ENCODE peak calls at places on chromosomes 7 and 10, in four cellular contexts. One of them, this sample, is unnamed.

GRCh38 chr10:79409038-79410035 is 36.1 kb downstream of the ZCCHC24 start:
- DNase-seq in transverse colon: no peak
- DNase-seq in AG09309: no peak
- DNase-seq in Calu3: no peak
- DNase-seq in this sample: no peak

GRCh38 chr7:949021-949934 is 5.2 kb downstream of the ADAP1 start:
- DNase-seq in transverse colon: peak; percentile 38
- DNase-seq in AG09309: no peak
- DNase-seq in Calu3: peak; percentile 98
- DNase-seq in this sample: no peak

GRCh38 chr10:47057471-47057870 is 146.2 kb downstream of the PTPN20 start:
- DNase-seq in transverse colon: no peak
- DNase-seq in AG09309: no peak
- DNase-seq in Calu3: no peak
- DNase-seq in this sample: no peak

GRCh38 chr7:33937871-33938270 is 32.5 kb downstream of the BMPER start:
- DNase-seq in transverse colon: no peak
- DNase-seq in AG09309: no peak
- DNase-seq in Calu3: no peak
- DNase-seq in this sample: no peak

GRCh38 chr7:50697686-50698085 is 85.0 kb downstream of the GRB10 start:
- DNase-seq in transverse colon: no peak
- DNase-seq in AG09309: no peak
- DNase-seq in Calu3: no peak
- DNase-seq in this sample: no peak

GRCh38 chr7:28155964-28156363 is 24.6 kb downstream of the JAZF1 start:
- DNase-seq in transverse colon: no peak
- DNase-seq in AG09309: no peak
- DNase-seq in Calu3: peak; percentile 73
- DNase-seq in this sample: peak; percentile 83

GRCh38 chr10:44977287-44978212 is 1.1 kb downstream of the DEPP1 start:
- DNase-seq in transverse colon: peak; percentile 20
- DNase-seq in AG09309: no peak
- DNase-seq in Calu3: no peak
- DNase-seq in this sample: no peak

GRCh38 chr7:22990588-22990949 is 23.4 kb downstream of the HYCC1 start:
- DNase-seq in transverse colon: no peak
- DNase-seq in AG09309: peak; percentile 16
- DNase-seq in Calu3: no peak
- DNase-seq in this sample: peak; percentile 69

GRCh38 chr7:134691820-134692705 is 45.4 kb downstream of the BPGM start:
- DNase-seq in transverse colon: no peak
- DNase-seq in AG09309: peak; percentile 77
- DNase-seq in Calu3: no peak
- DNase-seq in this sample: no peak

GRCh38 chr10:17062493-17063487 is 66.8 kb downstream of the CUBN start:
- DNase-seq in transverse colon: no peak
- DNase-seq in AG09309: no peak
- DNase-seq in Calu3: peak; percentile 82
- DNase-seq in this sample: peak; percentile 94

GRCh38 chr10:70664702-70665195 is 7.6 kb upstream of the ADAMTS14 start:
- DNase-seq in transverse colon: no peak
- DNase-seq in AG09309: peak; percentile 89
- DNase-seq in Calu3: no peak
- DNase-seq in this sample: peak; percentile 100

GRCh38 chr10:35821339-35821911 is 179.3 kb upstream of the FZD8 start:
- DNase-seq in transverse colon: no peak
- DNase-seq in AG09309: no peak
- DNase-seq in Calu3: no peak
- DNase-seq in this sample: peak; percentile 51

GRCh38 chr7:18320971-18321567 is 174.5 kb upstream of the HDAC9 start:
- DNase-seq in transverse colon: no peak
- DNase-seq in AG09309: peak; percentile 25
- DNase-seq in Calu3: peak; percentile 37
- DNase-seq in this sample: peak; percentile 43

GRCh38 chr10:120979435-120980315 is 128.5 kb downstream of the WDR11 start:
- DNase-seq in transverse colon: peak; percentile 81
- DNase-seq in AG09309: no peak
- DNase-seq in Calu3: peak; percentile 66
- DNase-seq in this sample: peak; percentile 2

GRCh38 chr7:151728746-151729145 is 148.2 kb downstream of the PRKAG2 start:
- DNase-seq in transverse colon: no peak
- DNase-seq in AG09309: no peak
- DNase-seq in Calu3: no peak
- DNase-seq in this sample: no peak

GRCh38 chr10:47412177-47412730 is 28.2 kb upstream of the ZNF488 start:
- DNase-seq in transverse colon: no peak
- DNase-seq in AG09309: no peak
- DNase-seq in Calu3: no peak
- DNase-seq in this sample: no peak

GRCh38 chr10:19031763-19032162 is 16.8 kb upstream of the MALRD1 start:
- DNase-seq in transverse colon: no peak
- DNase-seq in AG09309: no peak
- DNase-seq in Calu3: no peak
- DNase-seq in this sample: no peak

GRCh38 chr10:31197886-31198285 is 121.1 kb upstream of the ZEB1 start:
- DNase-seq in transverse colon: no peak
- DNase-seq in AG09309: no peak
- DNase-seq in Calu3: no peak
- DNase-seq in this sample: no peak

GRCh38 chr10:27986831-27987230 is 12.0 kb downstream of the ODAD2 start:
- DNase-seq in transverse colon: no peak
- DNase-seq in AG09309: no peak
- DNase-seq in Calu3: no peak
- DNase-seq in this sample: no peak

GRCh38 chr7:542935-543789 is 23.5 kb upstream of the PDGFA start:
- DNase-seq in transverse colon: no peak
- DNase-seq in AG09309: peak; percentile 79
- DNase-seq in Calu3: peak; percentile 77
- DNase-seq in this sample: peak; percentile 89

GRCh38 chr10:103855424-103855823 is at the start of gene SH3PXD2A:
- DNase-seq in transverse colon: peak; percentile 57
- DNase-seq in AG09309: no peak
- DNase-seq in Calu3: peak; percentile 16
- DNase-seq in this sample: peak; percentile 34

GRCh38 chr7:2940466-2940865 is 96.4 kb upstream of the GNA12 start:
- DNase-seq in transverse colon: no peak
- DNase-seq in AG09309: no peak
- DNase-seq in Calu3: no peak
- DNase-seq in this sample: no peak

GRCh38 chr7:149313981-149314380 is 52.0 kb downstream of the ZNF783 start:
- DNase-seq in transverse colon: no peak
- DNase-seq in AG09309: no peak
- DNase-seq in Calu3: no peak
- DNase-seq in this sample: no peak

GRCh38 chr10:7635431-7636125 is 31.2 kb downstream of the ITIH5 start:
- DNase-seq in transverse colon: no peak
- DNase-seq in AG09309: no peak
- DNase-seq in Calu3: no peak
- DNase-seq in this sample: no peak

GRCh38 chr7:79789584-79790345 is 336.3 kb upstream of the MAGI2 start:
- DNase-seq in transverse colon: no peak
- DNase-seq in AG09309: peak; percentile 48
- DNase-seq in Calu3: no peak
- DNase-seq in this sample: peak; percentile 78

GRCh38 chr7:122676466-122676865 is 22.5 kb downstream of the RNF133 start:
- DNase-seq in transverse colon: no peak
- DNase-seq in AG09309: no peak
- DNase-seq in Calu3: no peak
- DNase-seq in this sample: peak; percentile 8

GRCh38 chr10:24494236-24494635 is 229.5 kb downstream of the ARHGAP21 start:
- DNase-seq in transverse colon: peak; percentile 57
- DNase-seq in AG09309: no peak
- DNase-seq in Calu3: no peak
- DNase-seq in this sample: no peak

GRCh38 chr7:120402368-120402767 is 129.4 kb downstream of the KCND2 start:
- DNase-seq in transverse colon: no peak
- DNase-seq in AG09309: no peak
- DNase-seq in Calu3: no peak
- DNase-seq in this sample: peak; percentile 72

GRCh38 chr7:108171164-108171563 is 41.0 kb upstream of the LAMB4 start:
- DNase-seq in transverse colon: no peak
- DNase-seq in AG09309: no peak
- DNase-seq in Calu3: no peak
- DNase-seq in this sample: no peak

GRCh38 chr7:100567045-100567730 is 6.5 kb downstream of the SAP25 start:
- DNase-seq in transverse colon: no peak
- DNase-seq in AG09309: no peak
- DNase-seq in Calu3: no peak
- DNase-seq in this sample: no peak

GRCh38 chr10:125151824-125152634 is 8.3 kb downstream of the CTBP2 start:
- DNase-seq in transverse colon: peak; percentile 86
- DNase-seq in AG09309: no peak
- DNase-seq in Calu3: peak; percentile 61
- DNase-seq in this sample: no peak

GRCh38 chr10:26800468-26800867 is 60.3 kb downstream of the ABI1 start:
- DNase-seq in transverse colon: no peak
- DNase-seq in AG09309: no peak
- DNase-seq in Calu3: no peak
- DNase-seq in this sample: no peak

GRCh38 chr10:26799342-26799741 is 61.4 kb downstream of the ABI1 start:
- DNase-seq in transverse colon: peak; percentile 38
- DNase-seq in AG09309: no peak
- DNase-seq in Calu3: no peak
- DNase-seq in this sample: no peak

GRCh38 chr10:88194041-88194887 is 330.8 kb downstream of the PTEN start:
- DNase-seq in transverse colon: no peak
- DNase-seq in AG09309: no peak
- DNase-seq in Calu3: no peak
- DNase-seq in this sample: no peak

GRCh38 chr7:121800916-121801675 is 71.9 kb upstream of the PTPRZ1 start:
- DNase-seq in transverse colon: no peak
- DNase-seq in AG09309: no peak
- DNase-seq in Calu3: no peak
- DNase-seq in this sample: no peak

DNA sequence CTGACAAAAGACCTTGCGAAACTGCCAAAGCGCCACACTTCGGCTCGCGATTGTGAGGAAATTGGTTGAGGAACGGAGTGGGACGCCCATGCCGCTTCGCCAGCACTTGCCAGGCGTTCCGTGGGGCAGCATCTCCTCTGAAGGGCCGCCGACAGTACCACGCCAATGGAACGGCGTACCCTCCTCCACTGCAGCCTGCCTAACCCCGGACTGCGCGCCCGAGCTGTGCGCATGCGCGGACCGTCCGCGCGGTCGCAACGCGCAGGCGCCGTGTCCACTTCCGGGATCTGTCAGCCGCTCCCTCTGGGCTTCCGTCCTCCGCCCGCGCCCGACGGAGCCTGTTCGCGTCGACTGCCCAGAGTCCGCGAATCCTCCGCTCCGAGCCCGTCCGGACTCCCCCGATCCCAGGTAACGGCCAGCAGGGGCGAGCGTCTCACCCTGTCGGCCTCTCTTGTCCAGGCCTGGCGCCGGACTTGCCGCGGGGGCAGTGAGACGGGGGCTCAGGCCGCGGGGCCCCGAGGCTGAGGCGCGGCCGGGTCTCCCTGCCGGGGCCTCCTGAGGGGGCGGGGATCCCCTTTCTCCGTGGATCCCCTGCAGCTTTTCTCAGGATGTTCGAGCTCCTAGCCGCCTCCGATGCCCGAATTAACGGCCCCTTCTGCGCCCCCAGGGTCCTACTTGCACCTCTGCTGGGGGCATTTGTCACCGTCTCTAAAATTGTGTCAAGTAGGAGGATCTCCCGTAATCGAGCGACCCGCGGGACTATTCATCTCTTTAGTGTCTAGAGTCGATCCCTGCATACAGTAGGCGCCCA is at the start of gene ARPC1A:
- DNase-seq in transverse colon: peak; percentile 94
- DNase-seq in AG09309: peak; percentile 72
- DNase-seq in Calu3: peak; percentile 86
- DNase-seq in this sample: peak; percentile 92
- TF ChIP-seq CTCF in transverse colon: no peak
- TF ChIP-seq CTCF in AG09309: peak; percentile 36
- TF ChIP-seq CTCF in Calu3: no peak
- TF ChIP-seq CTCF in this sample: no peak

DNA sequence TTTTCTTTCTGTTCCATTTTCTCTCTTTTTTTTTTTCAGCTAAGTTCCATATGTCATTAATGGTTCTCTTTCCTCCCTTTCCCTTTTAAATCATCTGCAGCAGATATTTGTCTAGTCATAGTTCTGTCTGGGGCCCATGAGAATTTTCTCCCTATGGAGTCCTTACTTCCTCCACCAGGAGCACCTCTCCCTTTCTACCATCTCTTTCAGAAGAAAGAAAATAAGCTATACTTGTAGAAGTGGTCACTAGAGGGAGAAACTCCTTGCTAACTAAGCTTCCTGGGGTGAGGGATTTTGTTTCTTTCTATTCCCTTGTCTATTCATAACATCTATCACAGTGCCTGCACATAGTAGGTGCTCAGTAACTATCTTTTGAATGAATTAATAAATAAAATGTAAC is 230.2 kb upstream of the HPS1 start:
- DNase-seq in transverse colon: no peak
- DNase-seq in AG09309: no peak
- DNase-seq in Calu3: no peak
- DNase-seq in this sample: no peak
- TF ChIP-seq CTCF in transverse colon: no peak
- TF ChIP-seq CTCF in AG09309: no peak
- TF ChIP-seq CTCF in Calu3: no peak
- TF ChIP-seq CTCF in this sample: peak; percentile 12

GRCh38 chr10:114374141-114374791 is 30.0 kb downstream of the AFAP1L2 start:
- DNase-seq in transverse colon: peak; percentile 46
- DNase-seq in AG09309: no peak
- DNase-seq in Calu3: no peak
- DNase-seq in this sample: peak; percentile 48
- TF ChIP-seq CTCF in transverse colon: no peak
- TF ChIP-seq CTCF in AG09309: no peak
- TF ChIP-seq CTCF in Calu3: no peak
- TF ChIP-seq CTCF in this sample: no peak

GRCh38 chr7:30173058-30173897 is 38.5 kb downstream of the MTURN start:
- DNase-seq in transverse colon: peak; percentile 32
- DNase-seq in AG09309: peak; percentile 97
- DNase-seq in Calu3: peak; percentile 18
- DNase-seq in this sample: peak; percentile 86
- TF ChIP-seq CTCF in transverse colon: no peak
- TF ChIP-seq CTCF in AG09309: peak; percentile 59
- TF ChIP-seq CTCF in Calu3: no peak
- TF ChIP-seq CTCF in this sample: peak; percentile 40

GRCh38 chr7:30074422-30075030 is 46.3 kb downstream of the PLEKHA8 start:
- DNase-seq in transverse colon: no peak
- DNase-seq in AG09309: no peak
- DNase-seq in Calu3: peak; percentile 23
- DNase-seq in this sample: peak; percentile 55
- TF ChIP-seq CTCF in transverse colon: peak; percentile 35
- TF ChIP-seq CTCF in AG09309: peak; percentile 43
- TF ChIP-seq CTCF in Calu3: peak; percentile 54
- TF ChIP-seq CTCF in this sample: peak; percentile 38

GRCh38 chr10:77927343-77928256 is 1.0 kb upstream of the DLG5 start:
- DNase-seq in transverse colon: no peak
- DNase-seq in AG09309: no peak
- DNase-seq in Calu3: no peak
- DNase-seq in this sample: peak; percentile 22
- TF ChIP-seq CTCF in transverse colon: no peak
- TF ChIP-seq CTCF in AG09309: no peak
- TF ChIP-seq CTCF in Calu3: no peak
- TF ChIP-seq CTCF in this sample: no peak